ENCODE peak calls at places on chromosomes 5 and 9, in eight cellular contexts. One of them, this sample, is unnamed.

GRCh38 chr5:143341807-143342570 is 61.5 kb downstream of the NR3C1 start:
- DNase-seq in SK-N-SH: no peak
- DNase-seq in PC-3: peak
- DNase-seq in GM23248: peak
- DNase-seq in neural progenitor cell: no peak
- DNase-seq in HCT116: peak
- DNase-seq in OCI-LY7: no peak
- DNase-seq in GM23338: no peak
- DNase-seq in this sample: no peak

GRCh38 chr5:102628449-102629175 is 126.5 kb upstream of the PAM start:
- DNase-seq in SK-N-SH: no peak
- DNase-seq in PC-3: peak
- DNase-seq in GM23248: peak
- DNase-seq in neural progenitor cell: no peak
- DNase-seq in HCT116: peak
- DNase-seq in OCI-LY7: no peak
- DNase-seq in GM23338: no peak
- DNase-seq in this sample: no peak

GRCh38 chr9:69945671-69946141 is 97.9 kb upstream of the MAMDC2 start:
- DNase-seq in SK-N-SH: no peak
- DNase-seq in PC-3: no peak
- DNase-seq in GM23248: peak
- DNase-seq in neural progenitor cell: no peak
- DNase-seq in HCT116: no peak
- DNase-seq in OCI-LY7: no peak
- DNase-seq in GM23338: no peak
- DNase-seq in this sample: no peak

GRCh38 chr5:124860271-124860670 is 113.8 kb upstream of the ZNF608 start:
- DNase-seq in SK-N-SH: peak
- DNase-seq in PC-3: peak
- DNase-seq in GM23248: peak
- DNase-seq in neural progenitor cell: no peak
- DNase-seq in HCT116: no peak
- DNase-seq in OCI-LY7: no peak
- DNase-seq in GM23338: no peak
- DNase-seq in this sample: no peak

GRCh38 chr5:170860415-170860814 is 1.4 kb upstream of the RANBP17 start:
- DNase-seq in SK-N-SH: no peak
- DNase-seq in PC-3: no peak
- DNase-seq in GM23248: no peak
- DNase-seq in neural progenitor cell: no peak
- DNase-seq in HCT116: no peak
- DNase-seq in OCI-LY7: no peak
- DNase-seq in GM23338: no peak
- DNase-seq in this sample: no peak

GRCh38 chr9:74875656-74876055 is 12.1 kb downstream of the TRPM6 start:
- DNase-seq in SK-N-SH: no peak
- DNase-seq in PC-3: no peak
- DNase-seq in GM23248: no peak
- DNase-seq in neural progenitor cell: peak
- DNase-seq in HCT116: no peak
- DNase-seq in OCI-LY7: no peak
- DNase-seq in GM23338: no peak
- DNase-seq in this sample: no peak

GRCh38 chr9:87609002-87609401 is 111.3 kb downstream of the DAPK1 start:
- DNase-seq in SK-N-SH: no peak
- DNase-seq in PC-3: no peak
- DNase-seq in GM23248: no peak
- DNase-seq in neural progenitor cell: no peak
- DNase-seq in HCT116: no peak
- DNase-seq in OCI-LY7: no peak
- DNase-seq in GM23338: peak
- DNase-seq in this sample: no peak

GRCh38 chr5:53276825-53277224 is 167.3 kb upstream of the MOCS2 start:
- DNase-seq in SK-N-SH: no peak
- DNase-seq in PC-3: no peak
- DNase-seq in GM23248: no peak
- DNase-seq in neural progenitor cell: no peak
- DNase-seq in HCT116: no peak
- DNase-seq in OCI-LY7: no peak
- DNase-seq in GM23338: no peak
- DNase-seq in this sample: no peak

GRCh38 chr5:36630201-36630968 is 24.0 kb downstream of the SLC1A3 start:
- DNase-seq in SK-N-SH: no peak
- DNase-seq in PC-3: no peak
- DNase-seq in GM23248: peak
- DNase-seq in neural progenitor cell: no peak
- DNase-seq in HCT116: no peak
- DNase-seq in OCI-LY7: no peak
- DNase-seq in GM23338: no peak
- DNase-seq in this sample: no peak

GRCh38 chr9:99134893-99135341 is 30.0 kb downstream of the TGFBR1 start:
- DNase-seq in SK-N-SH: no peak
- DNase-seq in PC-3: no peak
- DNase-seq in GM23248: peak
- DNase-seq in neural progenitor cell: no peak
- DNase-seq in HCT116: no peak
- DNase-seq in OCI-LY7: no peak
- DNase-seq in GM23338: no peak
- DNase-seq in this sample: no peak

GRCh38 chr5:50724-51499 is 41.1 kb upstream of the PLEKHG4B start:
- DNase-seq in SK-N-SH: no peak
- DNase-seq in PC-3: no peak
- DNase-seq in GM23248: no peak
- DNase-seq in neural progenitor cell: peak
- DNase-seq in HCT116: no peak
- DNase-seq in OCI-LY7: no peak
- DNase-seq in GM23338: peak
- DNase-seq in this sample: no peak

GRCh38 chr5:154402611-154403010 is 43.2 kb upstream of the SAP30L start:
- DNase-seq in SK-N-SH: no peak
- DNase-seq in PC-3: no peak
- DNase-seq in GM23248: no peak
- DNase-seq in neural progenitor cell: no peak
- DNase-seq in HCT116: no peak
- DNase-seq in OCI-LY7: no peak
- DNase-seq in GM23338: no peak
- DNase-seq in this sample: no peak

GRCh38 chr5:163309850-163310365 is 127.5 kb upstream of the CCNG1 start:
- DNase-seq in SK-N-SH: no peak
- DNase-seq in PC-3: no peak
- DNase-seq in GM23248: no peak
- DNase-seq in neural progenitor cell: no peak
- DNase-seq in HCT116: no peak
- DNase-seq in OCI-LY7: no peak
- DNase-seq in GM23338: no peak
- DNase-seq in this sample: no peak

GRCh38 chr5:143342607-143343006 is 60.9 kb downstream of the NR3C1 start:
- DNase-seq in SK-N-SH: no peak
- DNase-seq in PC-3: no peak
- DNase-seq in GM23248: no peak
- DNase-seq in neural progenitor cell: no peak
- DNase-seq in HCT116: no peak
- DNase-seq in OCI-LY7: no peak
- DNase-seq in GM23338: no peak
- DNase-seq in this sample: no peak

GRCh38 chr5:153792305-153792704 is 246.4 kb downstream of the FAM114A2 start:
- DNase-seq in SK-N-SH: no peak
- DNase-seq in PC-3: no peak
- DNase-seq in GM23248: no peak
- DNase-seq in neural progenitor cell: no peak
- DNase-seq in HCT116: no peak
- DNase-seq in OCI-LY7: no peak
- DNase-seq in GM23338: no peak
- DNase-seq in this sample: no peak

GRCh38 chr9:31334837-31335528 is 1049.5 kb upstream of the ACO1 start:
- DNase-seq in SK-N-SH: no peak
- DNase-seq in PC-3: no peak
- DNase-seq in GM23248: no peak
- DNase-seq in neural progenitor cell: no peak
- DNase-seq in HCT116: no peak
- DNase-seq in OCI-LY7: peak
- DNase-seq in GM23338: no peak
- DNase-seq in this sample: no peak

DNA sequence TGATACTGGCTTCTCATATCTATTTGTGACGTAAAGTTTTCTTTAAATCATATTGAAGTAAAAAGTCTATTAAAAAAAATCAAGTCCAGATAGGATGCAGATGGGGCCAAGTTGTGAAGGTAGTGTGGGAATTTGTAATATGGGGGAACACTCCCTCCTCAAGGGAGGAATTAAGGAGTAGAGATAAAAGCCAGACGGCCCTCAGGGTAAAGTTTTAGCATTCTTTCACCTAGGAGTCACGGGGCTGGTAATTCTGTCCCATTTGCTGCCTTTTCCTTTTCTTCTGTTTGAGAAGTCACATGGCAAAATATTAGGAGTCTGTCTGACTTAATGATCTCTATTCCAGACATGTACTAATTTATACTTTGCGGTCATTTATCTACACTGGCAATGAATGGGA is 61.8 kb downstream of the SNX24 start:
- DNase-seq in SK-N-SH: no peak
- DNase-seq in PC-3: peak
- DNase-seq in GM23248: peak
- DNase-seq in neural progenitor cell: no peak
- DNase-seq in HCT116: no peak
- DNase-seq in OCI-LY7: no peak
- DNase-seq in GM23338: peak
- DNase-seq in this sample: no peak
- TF ChIP-seq EZH2phosphoT487 in SK-N-SH: no peak
- TF ChIP-seq EZH2phosphoT487 in PC-3: no peak
- TF ChIP-seq EZH2phosphoT487 in GM23248: no peak
- TF ChIP-seq EZH2phosphoT487 in neural progenitor cell: no peak
- TF ChIP-seq EZH2phosphoT487 in HCT116: no peak
- TF ChIP-seq EZH2phosphoT487 in OCI-LY7: no peak
- TF ChIP-seq EZH2phosphoT487 in GM23338: no peak
- TF ChIP-seq EZH2phosphoT487 in this sample: no peak

DNA sequence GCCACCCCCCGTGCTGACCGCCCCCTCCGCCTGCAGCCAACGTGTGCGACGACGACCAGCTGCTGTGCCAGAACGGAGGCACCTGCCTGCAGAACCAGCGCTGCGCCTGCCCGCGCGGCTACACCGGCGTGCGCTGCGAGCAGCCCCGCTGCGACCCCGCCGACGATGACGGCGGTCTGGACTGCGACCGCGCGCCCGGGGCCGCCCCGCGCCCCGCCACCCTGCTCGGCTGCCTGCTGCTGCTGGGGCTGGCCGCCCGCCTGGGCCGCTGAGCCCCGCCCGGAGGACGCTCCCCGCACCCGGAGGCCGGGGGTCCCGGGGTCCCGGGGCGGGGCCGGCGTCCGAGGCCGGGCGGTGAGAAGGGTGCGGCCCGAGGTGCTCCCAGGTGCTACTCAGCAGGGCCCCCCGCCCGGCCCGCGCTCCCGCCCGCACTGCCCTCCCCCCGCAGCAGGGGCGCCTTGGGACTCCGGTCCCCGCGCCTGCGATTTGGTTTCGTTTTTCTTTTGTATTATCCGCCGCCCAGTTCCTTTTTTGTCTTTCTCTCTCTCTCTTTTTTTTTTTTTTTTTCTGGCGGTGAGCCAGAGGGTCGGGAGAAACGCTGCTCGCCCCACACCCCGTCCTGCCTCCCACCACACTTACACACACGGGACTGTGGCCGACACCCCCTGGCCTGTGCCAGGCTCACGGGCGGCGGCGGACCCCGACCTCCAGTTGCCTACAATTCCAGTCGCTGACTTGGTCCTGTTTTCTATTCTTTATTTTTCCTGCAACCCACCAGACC is 80.2 kb downstream of the NTNG2 start:
- DNase-seq in SK-N-SH: peak
- DNase-seq in PC-3: no peak
- DNase-seq in GM23248: no peak
- DNase-seq in neural progenitor cell: peak
- DNase-seq in HCT116: no peak
- DNase-seq in OCI-LY7: peak
- DNase-seq in GM23338: peak
- DNase-seq in this sample: peak
- H3K4me2 ChIP-seq in SK-N-SH: peak
- H3K4me2 ChIP-seq in PC-3: peak
- H3K4me2 ChIP-seq in GM23248: peak
- H3K4me2 ChIP-seq in neural progenitor cell: peak
- H3K4me2 ChIP-seq in HCT116: peak
- H3K4me2 ChIP-seq in OCI-LY7: peak
- H3K4me2 ChIP-seq in GM23338: peak
- H3K4me2 ChIP-seq in this sample: peak

GRCh38 chr5:31888513-31888912 is 249.6 kb downstream of the PDZD2 start:
- DNase-seq in SK-N-SH: no peak
- DNase-seq in PC-3: no peak
- DNase-seq in GM23248: no peak
- DNase-seq in neural progenitor cell: no peak
- DNase-seq in HCT116: no peak
- DNase-seq in OCI-LY7: no peak
- DNase-seq in GM23338: no peak
- DNase-seq in this sample: no peak
- H3K4me3 ChIP-seq in SK-N-SH: no peak
- H3K4me3 ChIP-seq in PC-3: no peak
- H3K4me3 ChIP-seq in GM23248: no peak
- H3K4me3 ChIP-seq in neural progenitor cell: no peak
- H3K4me3 ChIP-seq in HCT116: no peak
- H3K4me3 ChIP-seq in OCI-LY7: no peak
- H3K4me3 ChIP-seq in GM23338: no peak
- H3K4me3 ChIP-seq in this sample: no peak

GRCh38 chr5:141003791-141004601 is 37.7 kb downstream of the PCDHAC2 start:
- DNase-seq in SK-N-SH: peak
- DNase-seq in PC-3: peak
- DNase-seq in GM23248: peak
- DNase-seq in neural progenitor cell: peak
- DNase-seq in HCT116: peak
- DNase-seq in OCI-LY7: no peak
- DNase-seq in GM23338: peak
- DNase-seq in this sample: no peak

GRCh38 chr5:141001854-141002666 is 35.8 kb downstream of the PCDHAC2 start:
- DNase-seq in SK-N-SH: peak
- DNase-seq in PC-3: peak
- DNase-seq in GM23248: peak
- DNase-seq in neural progenitor cell: peak
- DNase-seq in HCT116: peak
- DNase-seq in OCI-LY7: no peak
- DNase-seq in GM23338: peak
- DNase-seq in this sample: no peak

GRCh38 chr5:141001466-141001853 is 35.2 kb downstream of the PCDHAC2 start:
- DNase-seq in SK-N-SH: peak
- DNase-seq in PC-3: peak
- DNase-seq in GM23248: no peak
- DNase-seq in neural progenitor cell: peak
- DNase-seq in HCT116: peak
- DNase-seq in OCI-LY7: no peak
- DNase-seq in GM23338: peak
- DNase-seq in this sample: no peak

GRCh38 chr5:141002667-141002965 is 36.3 kb downstream of the PCDHAC2 start:
- DNase-seq in SK-N-SH: no peak
- DNase-seq in PC-3: no peak
- DNase-seq in GM23248: no peak
- DNase-seq in neural progenitor cell: no peak
- DNase-seq in HCT116: no peak
- DNase-seq in OCI-LY7: no peak
- DNase-seq in GM23338: no peak
- DNase-seq in this sample: no peak

DNA sequence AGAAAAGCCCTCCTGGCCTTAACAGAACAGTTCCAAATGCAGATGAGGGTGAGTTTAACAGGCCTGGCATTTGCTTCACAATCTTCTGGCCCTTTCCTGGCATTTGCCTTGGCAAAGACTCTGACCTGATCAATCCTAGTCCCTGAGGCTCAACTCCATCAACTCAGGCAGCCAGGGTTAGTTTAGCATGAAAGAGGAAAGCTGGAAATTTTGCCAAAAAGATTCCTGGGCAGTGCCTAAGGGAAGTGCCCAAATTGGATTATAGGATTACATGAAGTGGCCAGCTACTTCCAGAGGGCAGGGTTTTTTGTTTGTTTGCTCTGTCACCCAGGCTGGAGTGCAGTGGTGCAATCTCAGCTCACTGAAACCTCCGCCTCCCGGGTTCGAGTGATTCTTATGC is 36.8 kb downstream of the PCDHAC2 start:
- DNase-seq in SK-N-SH: no peak
- DNase-seq in PC-3: peak
- DNase-seq in GM23248: no peak
- DNase-seq in neural progenitor cell: peak
- DNase-seq in HCT116: no peak
- DNase-seq in OCI-LY7: no peak
- DNase-seq in GM23338: no peak
- DNase-seq in this sample: no peak
- TF ChIP-seq EZH2phosphoT487 in SK-N-SH: no peak
- TF ChIP-seq EZH2phosphoT487 in PC-3: no peak
- TF ChIP-seq EZH2phosphoT487 in GM23248: no peak
- TF ChIP-seq EZH2phosphoT487 in neural progenitor cell: no peak
- TF ChIP-seq EZH2phosphoT487 in HCT116: no peak
- TF ChIP-seq EZH2phosphoT487 in OCI-LY7: no peak
- TF ChIP-seq EZH2phosphoT487 in GM23338: no peak
- TF ChIP-seq EZH2phosphoT487 in this sample: no peak